ENCODE peak calls at places on chromosomes 11 and 22, in four cellular contexts. J is NAMALWA; H is activated T-cell treated with anti-CD3 and anti-CD28 coated beads, Interleukin-2, amount 50 U/mL, for 72 hours; S is NCI-H1694. P is an unnamed sample.

GRCh38 chr11:12410006-12410728 is 32.8 kb downstream of the PARVA start:
- DNase-seq in J (no peak), H (no peak), S (no peak), P (no peak)

GRCh38 chr11:61357233-61357893 is 4.3 kb downstream of the CYB561A3 start:
- DNase-seq in J (peak), H (no peak), S (no peak), P (no peak)

GRCh38 chr22:37284807-37285355 is 2.6 kb downstream of the CYTH4 start:
- DNase-seq in J (peak), H (no peak), S (no peak), P (peak)

GRCh38 chr11:118674094-118674460 is 5.4 kb downstream of the TREH start:
- DNase-seq in J (no peak), H (no peak), S (no peak), P (no peak)

GRCh38 chr22:44214764-44215163 is 34.0 kb downstream of the PARVG start:
- DNase-seq in J (no peak), H (no peak), S (no peak), P (no peak)

GRCh38 chr11:31045335-31045734 is 324.2 kb downstream of the DCDC1 start:
- DNase-seq in J (peak), H (no peak), S (peak), P (no peak)

GRCh38 chr22:19739448-19739895 is 16.1 kb downstream of the GP1BB start:
- DNase-seq in J (no peak), H (no peak), S (no peak), P (no peak)

GRCh38 chr11:128342511-128343133 is 244.7 kb downstream of the ETS1 start:
- DNase-seq in J (peak), H (peak), S (no peak), P (no peak)

GRCh38 chr11:8068605-8069221 is 12.3 kb upstream of the TUB start:
- DNase-seq in J (no peak), H (no peak), S (no peak), P (no peak)

GRCh38 chr11:8058216-8058615 is 22.8 kb upstream of the TUB start:
- DNase-seq in J (no peak), H (no peak), S (no peak), P (no peak)

GRCh38 chr11:927871-928270 is 2.2 kb downstream of the AP2A2 start:
- DNase-seq in J (no peak), H (peak), S (no peak), P (no peak)

GRCh38 chr11:119700030-119700429 is 29.0 kb downstream of the NECTIN1 start:
- DNase-seq in J (no peak), H (no peak), S (no peak), P (no peak)

GRCh38 chr11:363948-364761 is 5.1 kb upstream of the B4GALNT4 start:
- DNase-seq in J (peak), H (peak), S (peak), P (no peak)

GRCh38 chr11:6735306-6735705 is 36.5 kb downstream of the OR2AG2 start:
- DNase-seq in J (no peak), H (no peak), S (no peak), P (no peak)

GRCh38 chr22:39471421-39472141 is 14.8 kb downstream of the MGAT3 start:
- DNase-seq in J (no peak), H (peak), S (no peak), P (peak)

GRCh38 chr22:22394589-22394988 is 114.0 kb downstream of the ZNF280B start:
- DNase-seq in J (peak), H (no peak), S (no peak), P (no peak)

GRCh38 chr11:75966546-75967287 is 151.7 kb downstream of the UVRAG start:
- DNase-seq in J (no peak), H (no peak), S (no peak), P (no peak)

GRCh38 chr22:47647720-47648119 is 885.3 kb downstream of the TBC1D22A start:
- DNase-seq in J (no peak), H (no peak), S (no peak), P (no peak)

GRCh38 chr11:18064035-18064434 is 18.0 kb upstream of the TPH1 start:
- DNase-seq in J (no peak), H (no peak), S (no peak), P (no peak)

GRCh38 chr22:39024923-39025322 is 4.0 kb downstream of the APOBEC3D start:
- DNase-seq in J (no peak), H (no peak), S (no peak), P (no peak)

GRCh38 chr22:47171441-47172221 is 409.2 kb downstream of the TBC1D22A start:
- DNase-seq in J (no peak), H (no peak), S (no peak), P (no peak)

GRCh38 chr11:65557280-65558001 is 718 bp downstream of the LTBP3 start:
- DNase-seq in J (no peak), H (peak), S (no peak), P (no peak)

GRCh38 chr11:68315581-68315920 is 3.2 kb downstream of the LRP5 start:
- DNase-seq in J (no peak), H (no peak), S (no peak), P (peak)

GRCh38 chr11:103870821-103871309 is 165.6 kb upstream of the DDI1 start:
- DNase-seq in J (no peak), H (no peak), S (no peak), P (no peak)

GRCh38 chr22:45164217-45165123 is 745 bp downstream of the NUP50 start:
- DNase-seq in J (peak), H (peak), S (no peak), P (no peak)

GRCh38 chr11:83282084-83282716 is 4.0 kb downstream of the CCDC90B start:
- DNase-seq in J (no peak), H (no peak), S (no peak), P (no peak)

GRCh38 chr22:35517207-35517606 is 23.4 kb upstream of the RASD2 start:
- DNase-seq in J (no peak), H (no peak), S (no peak), P (no peak)

GRCh38 chr22:39593061-39593930 is 22.7 kb downstream of the CACNA1I start:
- DNase-seq in J (no peak), H (no peak), S (peak), P (no peak)

GRCh38 chr11:62133328-62134065 is 9.7 kb downstream of the INCENP start:
- DNase-seq in J (no peak), H (no peak), S (no peak), P (no peak)

GRCh38 chr11:6943131-6943530 is 16.9 kb downstream of the ZNF215 start:
- DNase-seq in J (no peak), H (no peak), S (no peak), P (no peak)

GRCh38 chr11:1949302-1949701 is 2.2 kb downstream of the MRPL23 start:
- DNase-seq in J (no peak), H (no peak), S (no peak), P (no peak)

GRCh38 chr11:66020618-66021357 is 5.5 kb downstream of the CATSPER1 start:
- DNase-seq in J (no peak), H (peak), S (no peak), P (peak)

GRCh38 chr11:133082453-133082781 is 449.9 kb downstream of the OPCML start:
- DNase-seq in J (no peak), H (peak), S (no peak), P (no peak)

GRCh38 chr11:65435330-65435931 is 12.8 kb downstream of the NEAT1 start:
- DNase-seq in J (no peak), H (no peak), S (no peak), P (no peak)

GRCh38 chr11:76604652-76605241 is 65.8 kb downstream of the LRRC32 start:
- DNase-seq in J (no peak), H (no peak), S (no peak), P (no peak)

P was measured in trophoblast cell.